ENCODE peak calls at places on chromosomes 16 and 17, in nine cellular contexts. One of them, this sample, is unnamed.

GRCh38 chr17:82859431-82860403 is 19.9 kb upstream of the ZNF750 start:
- DNase-seq in T47D: no peak
- DNase-seq in stimulated activated CD4-positive, alpha-beta T cell treated with anti-CD3 and anti-CD28 coated beads, Interleukin-2, amount 100 ng/mL, for 24 hours: peak
- DNase-seq in NCI-H2081: no peak
- DNase-seq in T-helper 17 cell: no peak
- DNase-seq in T-helper 2 cell: peak
- DNase-seq in LHCN-M2: peak
- DNase-seq in neural crest cell: peak
- DNase-seq in DMS79 treated with DMSO at 0.1 percent for 48 hours: peak
- DNase-seq in this sample: peak

GRCh38 chr17:65572186-65572580 is 10.7 kb upstream of the AXIN2 start:
- DNase-seq in T47D: no peak
- DNase-seq in stimulated activated CD4-positive, alpha-beta T cell treated with anti-CD3 and anti-CD28 coated beads, Interleukin-2, amount 100 ng/mL, for 24 hours: no peak
- DNase-seq in NCI-H2081: no peak
- DNase-seq in T-helper 17 cell: no peak
- DNase-seq in T-helper 2 cell: no peak
- DNase-seq in LHCN-M2: no peak
- DNase-seq in neural crest cell: no peak
- DNase-seq in DMS79 treated with DMSO at 0.1 percent for 48 hours: no peak
- DNase-seq in this sample: no peak

GRCh38 chr17:81230043-81230820 is 7.5 kb upstream of the CEP131 start:
- DNase-seq in T47D: peak
- DNase-seq in stimulated activated CD4-positive, alpha-beta T cell treated with anti-CD3 and anti-CD28 coated beads, Interleukin-2, amount 100 ng/mL, for 24 hours: no peak
- DNase-seq in NCI-H2081: no peak
- DNase-seq in T-helper 17 cell: no peak
- DNase-seq in T-helper 2 cell: no peak
- DNase-seq in LHCN-M2: no peak
- DNase-seq in neural crest cell: no peak
- DNase-seq in DMS79 treated with DMSO at 0.1 percent for 48 hours: no peak
- DNase-seq in this sample: no peak

GRCh38 chr16:75621170-75621477 is 2.0 kb downstream of the ADAT1 start:
- DNase-seq in T47D: no peak
- DNase-seq in stimulated activated CD4-positive, alpha-beta T cell treated with anti-CD3 and anti-CD28 coated beads, Interleukin-2, amount 100 ng/mL, for 24 hours: no peak
- DNase-seq in NCI-H2081: no peak
- DNase-seq in T-helper 17 cell: no peak
- DNase-seq in T-helper 2 cell: peak
- DNase-seq in LHCN-M2: peak
- DNase-seq in neural crest cell: no peak
- DNase-seq in DMS79 treated with DMSO at 0.1 percent for 48 hours: peak
- DNase-seq in this sample: no peak

GRCh38 chr16:56547120-56547948 is 17.5 kb upstream of the MT4 start:
- DNase-seq in T47D: no peak
- DNase-seq in stimulated activated CD4-positive, alpha-beta T cell treated with anti-CD3 and anti-CD28 coated beads, Interleukin-2, amount 100 ng/mL, for 24 hours: no peak
- DNase-seq in NCI-H2081: no peak
- DNase-seq in T-helper 17 cell: no peak
- DNase-seq in T-helper 2 cell: peak
- DNase-seq in LHCN-M2: peak
- DNase-seq in neural crest cell: peak
- DNase-seq in DMS79 treated with DMSO at 0.1 percent for 48 hours: no peak
- DNase-seq in this sample: no peak

GRCh38 chr17:77696720-77697460 is 261.6 kb upstream of the TNRC6C start:
- DNase-seq in T47D: no peak
- DNase-seq in stimulated activated CD4-positive, alpha-beta T cell treated with anti-CD3 and anti-CD28 coated beads, Interleukin-2, amount 100 ng/mL, for 24 hours: no peak
- DNase-seq in NCI-H2081: no peak
- DNase-seq in T-helper 17 cell: no peak
- DNase-seq in T-helper 2 cell: no peak
- DNase-seq in LHCN-M2: no peak
- DNase-seq in neural crest cell: no peak
- DNase-seq in DMS79 treated with DMSO at 0.1 percent for 48 hours: no peak
- DNase-seq in this sample: no peak

GRCh38 chr16:57537596-57538234 is 1.3 kb upstream of the CCDC102A start:
- DNase-seq in T47D: no peak
- DNase-seq in stimulated activated CD4-positive, alpha-beta T cell treated with anti-CD3 and anti-CD28 coated beads, Interleukin-2, amount 100 ng/mL, for 24 hours: no peak
- DNase-seq in NCI-H2081: no peak
- DNase-seq in T-helper 17 cell: no peak
- DNase-seq in T-helper 2 cell: peak
- DNase-seq in LHCN-M2: no peak
- DNase-seq in neural crest cell: no peak
- DNase-seq in DMS79 treated with DMSO at 0.1 percent for 48 hours: no peak
- DNase-seq in this sample: no peak

GRCh38 chr16:22683730-22684280 is 130.2 kb upstream of the HS3ST2 start:
- DNase-seq in T47D: no peak
- DNase-seq in stimulated activated CD4-positive, alpha-beta T cell treated with anti-CD3 and anti-CD28 coated beads, Interleukin-2, amount 100 ng/mL, for 24 hours: no peak
- DNase-seq in NCI-H2081: no peak
- DNase-seq in T-helper 17 cell: no peak
- DNase-seq in T-helper 2 cell: no peak
- DNase-seq in LHCN-M2: no peak
- DNase-seq in neural crest cell: no peak
- DNase-seq in DMS79 treated with DMSO at 0.1 percent for 48 hours: no peak
- DNase-seq in this sample: no peak

GRCh38 chr17:16944334-16945140 is 27.4 kb downstream of the TNFRSF13B start:
- DNase-seq in T47D: no peak
- DNase-seq in stimulated activated CD4-positive, alpha-beta T cell treated with anti-CD3 and anti-CD28 coated beads, Interleukin-2, amount 100 ng/mL, for 24 hours: no peak
- DNase-seq in NCI-H2081: no peak
- DNase-seq in T-helper 17 cell: no peak
- DNase-seq in T-helper 2 cell: no peak
- DNase-seq in LHCN-M2: no peak
- DNase-seq in neural crest cell: no peak
- DNase-seq in DMS79 treated with DMSO at 0.1 percent for 48 hours: no peak
- DNase-seq in this sample: no peak

GRCh38 chr17:48753794-48754499 is 25.4 kb upstream of the HOXB13 start:
- DNase-seq in T47D: no peak
- DNase-seq in stimulated activated CD4-positive, alpha-beta T cell treated with anti-CD3 and anti-CD28 coated beads, Interleukin-2, amount 100 ng/mL, for 24 hours: no peak
- DNase-seq in NCI-H2081: no peak
- DNase-seq in T-helper 17 cell: no peak
- DNase-seq in T-helper 2 cell: no peak
- DNase-seq in LHCN-M2: peak
- DNase-seq in neural crest cell: no peak
- DNase-seq in DMS79 treated with DMSO at 0.1 percent for 48 hours: no peak
- DNase-seq in this sample: no peak